ENCODE peak calls at places on chromosome 7, in seven cellular contexts. T, Y, X, N, H, B and E are unnamed samples.

GRCh38 chr7:153110606-153111005 is 351.1 kb downstream of the ACTR3B start:
- DNase-seq in B (no peak), N (no peak), T (no peak), Y (no peak), H (no peak), X (no peak), E (no peak)

GRCh38 chr7:88859288-88859687 is 63.8 kb upstream of the TEX47 start:
- DNase-seq in H (no peak), X (no peak), Y (no peak), T (no peak), N (no peak), B (no peak), E (no peak)

GRCh38 chr7:85185355-85186082 is 1.3 kb downstream of the SEMA3D start:
- DNase-seq in Y (no peak), H (peak), N (no peak), X (no peak), T (no peak), B (peak), E (peak)

GRCh38 chr7:38000272-38000671 is 79.8 kb downstream of the EPDR1 start:
- DNase-seq in X (no peak), B (no peak), N (no peak), Y (no peak), H (no peak), T (no peak), E (no peak)

GRCh38 chr7:149799397-149800168 is 26.2 kb upstream of the ZNF467 start:
- DNase-seq in Y (peak), N (no peak), H (peak), B (peak), X (no peak), T (peak), E (peak)

GRCh38 chr7:98613601-98614425 is 3.3 kb upstream of the NPTX2 start:
- DNase-seq in X (no peak), T (no peak), B (no peak), H (no peak), Y (no peak), N (no peak), E (peak)

GRCh38 chr7:39306028-39306570 is 260.1 kb upstream of the YAE1 start:
- DNase-seq in N (no peak), H (no peak), T (no peak), Y (no peak), X (no peak), B (no peak), E (no peak)

GRCh38 chr7:637826-638225 is 88.7 kb upstream of the DNAAF5 start:
- DNase-seq in H (no peak), B (no peak), T (no peak), N (no peak), X (no peak), Y (no peak), E (no peak)

GRCh38 chr7:41292457-41292856 is 410.4 kb downstream of the INHBA start:
- DNase-seq in N (no peak), Y (no peak), T (no peak), B (no peak), X (no peak), H (no peak), E (peak)

GRCh38 chr7:133993547-133993946 is 133.6 kb upstream of the LRGUK start:
- DNase-seq in H (no peak), B (no peak), N (no peak), Y (no peak), X (no peak), T (no peak), E (no peak)

GRCh38 chr7:56287429-56288138 is 171.4 kb upstream of the NUPR2 start:
- DNase-seq in N (no peak), H (peak), B (no peak), Y (no peak), T (no peak), X (no peak), E (peak)

GRCh38 chr7:81769891-81770818 is at the start of gene HGF:
- DNase-seq in X (no peak), Y (no peak), B (no peak), H (peak), T (no peak), N (no peak), E (peak)

GRCh38 chr7:76077435-76077834 is 29.5 kb downstream of the MDH2 start:
- DNase-seq in X (no peak), Y (no peak), B (no peak), T (no peak), N (no peak), H (no peak), E (no peak)

GRCh38 chr7:81234896-81235295 is 316.0 kb upstream of the SEMA3C start:
- DNase-seq in X (no peak), H (no peak), Y (no peak), T (no peak), B (no peak), N (no peak), E (no peak)

DNA sequence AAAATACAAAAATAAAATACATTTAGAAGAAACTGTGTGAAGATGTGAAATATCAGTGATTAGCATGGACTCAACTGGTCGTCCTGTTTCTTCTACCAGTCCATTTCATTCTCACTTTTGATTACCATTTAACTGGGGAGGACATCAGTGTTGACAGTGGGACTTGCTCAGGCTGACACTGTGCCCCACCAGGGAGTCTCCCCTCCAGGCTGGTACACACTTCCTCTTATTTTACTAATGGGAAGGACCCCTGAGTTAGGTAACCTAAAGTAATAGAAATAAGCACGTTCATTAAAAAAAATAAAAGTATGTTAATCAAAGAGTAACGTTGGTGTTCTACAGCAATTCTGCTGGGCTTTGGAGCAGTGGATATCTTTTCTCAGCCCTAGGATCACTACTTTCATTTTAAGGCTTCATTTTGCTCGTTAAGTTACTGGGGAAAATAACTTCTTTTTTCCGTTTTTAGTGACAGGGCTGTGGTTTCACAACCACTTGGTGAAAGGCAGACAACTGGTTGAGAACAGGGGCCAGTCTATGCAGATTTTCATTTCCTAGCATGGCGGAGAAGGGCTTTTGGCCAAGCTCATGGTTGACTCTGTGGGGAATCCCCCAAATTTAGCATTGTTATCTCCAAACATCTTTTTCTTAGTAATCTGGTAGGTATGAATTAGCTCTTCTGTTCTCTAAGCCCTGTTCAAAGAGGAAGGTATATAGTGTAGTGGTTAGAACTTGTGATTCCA is 2.1 kb downstream of the SNX10 start:
- DNase-seq in X (no peak), B (no peak), T (no peak), N (peak), Y (no peak), H (no peak), E (no peak)
- TF ChIP-seq JUND in X (no peak), B (no peak), T (no peak), N (no peak), Y (no peak), H (no peak), E (no peak)

DNA sequence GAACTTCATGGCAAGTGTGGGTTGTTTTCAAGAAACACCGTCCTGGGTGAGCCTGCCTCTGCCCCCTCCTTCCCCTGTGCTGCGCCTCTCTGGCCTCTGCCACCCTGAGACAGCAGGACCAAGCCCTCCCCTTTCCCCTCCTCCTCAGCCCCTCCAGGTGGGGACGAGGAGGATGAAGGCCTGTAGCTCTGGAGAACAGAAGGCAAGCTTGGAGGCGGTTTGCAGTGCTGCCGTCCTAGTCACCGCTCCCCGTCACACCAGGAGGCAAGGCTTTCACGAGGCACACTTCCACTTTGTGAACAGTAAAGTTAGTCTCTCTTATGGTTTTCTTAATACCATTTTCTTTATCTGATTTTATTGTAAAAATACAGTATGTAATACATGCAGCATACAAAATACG is 8.8 kb upstream of the VIPR2 start:
- DNase-seq in H (no peak), B (no peak), Y (no peak), T (no peak), X (no peak), N (no peak), E (no peak)
- TF ChIP-seq JUND in H (no peak), B (no peak), Y (no peak), T (no peak), X (no peak), N (no peak), E (no peak)

GRCh38 chr7:48962821-48963505 is 38.6 kb downstream of the CDC14C start:
- DNase-seq in B (no peak), N (no peak), X (no peak), T (no peak), Y (no peak), H (no peak), E (no peak)

DNA sequence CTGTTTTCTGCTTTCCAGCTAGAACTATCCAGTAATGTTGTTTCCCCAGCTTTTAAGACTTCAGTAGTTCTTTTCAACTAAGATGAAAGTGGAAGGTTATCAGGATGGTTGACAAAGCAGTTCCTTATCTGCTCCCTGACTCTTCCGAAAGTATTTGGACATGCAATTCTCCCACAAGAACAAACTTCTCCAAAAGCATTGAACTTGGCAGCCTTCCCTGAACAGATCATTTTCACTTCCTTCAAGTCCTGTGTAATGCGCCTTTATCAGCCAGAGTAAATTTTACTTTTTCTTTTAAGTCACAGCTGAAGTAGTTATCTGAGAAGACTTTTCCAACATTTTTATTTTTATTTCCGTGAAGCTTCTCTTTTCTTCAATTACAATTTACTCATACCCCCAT is 39.7 kb downstream of the CDC14C start:
- DNase-seq in B (no peak), N (no peak), Y (no peak), X (no peak), H (no peak), T (no peak), E (no peak)
- TF ChIP-seq JUND in B (no peak), N (no peak), Y (no peak), X (no peak), H (no peak), T (no peak), E (no peak)

GRCh38 chr7:112058654-112059053 is 147.5 kb downstream of the DOCK4 start:
- DNase-seq in N (no peak), T (no peak), B (no peak), Y (no peak), H (no peak), X (no peak), E (no peak)

GRCh38 chr7:112052993-112053392 is 153.2 kb downstream of the DOCK4 start:
- DNase-seq in N (no peak), T (no peak), Y (peak), B (no peak), X (no peak), H (no peak), E (no peak)

GRCh38 chr7:112059675-112060074 is 146.5 kb downstream of the DOCK4 start:
- DNase-seq in X (no peak), B (no peak), T (no peak), Y (no peak), N (no peak), H (no peak), E (no peak)

GRCh38 chr7:112053405-112054069 is 152.7 kb downstream of the DOCK4 start:
- DNase-seq in T (no peak), X (no peak), H (no peak), B (no peak), Y (no peak), N (no peak), E (no peak)

DNA sequence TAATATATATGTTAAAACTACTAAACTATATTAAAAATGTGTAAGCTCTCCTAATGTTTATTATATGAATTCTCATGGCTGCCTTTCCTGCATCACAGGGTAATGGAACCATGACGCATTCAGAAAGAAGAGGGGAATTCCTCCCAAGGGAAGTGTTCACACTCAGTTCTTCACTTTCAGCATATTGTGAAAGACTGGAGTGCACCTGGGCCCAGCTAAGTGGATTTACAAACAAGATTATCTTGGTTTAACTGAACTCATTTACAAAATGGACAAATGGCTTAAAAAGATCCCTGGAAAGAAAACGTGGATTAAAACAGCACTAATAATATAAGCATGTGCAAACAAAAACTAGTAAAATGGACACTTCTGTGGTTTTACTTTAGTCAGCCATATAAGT is 149.8 kb downstream of the DOCK4 start:
- DNase-seq in X (no peak), N (peak), B (no peak), T (no peak), Y (no peak), H (no peak), E (no peak)
- TF ChIP-seq JUND in X (no peak), N (no peak), B (no peak), T (no peak), Y (no peak), H (no peak), E (no peak)

GRCh38 chr7:32072397-32072796 is 2.2 kb upstream of the PDE1C start:
- DNase-seq in Y (no peak), X (no peak), B (no peak), N (no peak), H (no peak), T (no peak), E (no peak)
- TF ChIP-seq JUND in Y (no peak), X (no peak), B (no peak), N (no peak), H (no peak), T (no peak), E (no peak)

DNA sequence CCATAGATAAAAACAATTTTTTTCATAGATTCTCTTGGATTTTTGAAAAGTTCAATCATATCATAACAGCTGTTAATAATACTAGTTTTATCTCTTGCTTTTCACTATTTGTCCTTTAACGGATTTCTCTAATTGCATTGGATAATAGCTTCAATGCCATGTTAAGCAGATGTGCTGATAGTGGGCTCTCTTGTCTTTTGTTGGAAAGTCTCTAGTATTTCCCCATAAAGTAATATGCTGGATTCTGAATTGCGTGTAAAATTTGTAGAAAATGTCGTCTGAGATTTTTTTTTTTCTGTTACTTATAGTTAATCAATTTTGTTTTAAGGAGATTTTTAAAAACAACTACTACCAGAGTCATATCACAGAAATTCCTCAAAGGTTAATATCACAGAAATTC is 53.3 kb downstream of the TFPI2 start:
- DNase-seq in B (no peak), H (peak), N (no peak), X (no peak), T (no peak), Y (no peak), E (no peak)
- TF ChIP-seq JUND in B (no peak), H (no peak), N (no peak), X (no peak), T (no peak), Y (no peak), E (no peak)

DNA sequence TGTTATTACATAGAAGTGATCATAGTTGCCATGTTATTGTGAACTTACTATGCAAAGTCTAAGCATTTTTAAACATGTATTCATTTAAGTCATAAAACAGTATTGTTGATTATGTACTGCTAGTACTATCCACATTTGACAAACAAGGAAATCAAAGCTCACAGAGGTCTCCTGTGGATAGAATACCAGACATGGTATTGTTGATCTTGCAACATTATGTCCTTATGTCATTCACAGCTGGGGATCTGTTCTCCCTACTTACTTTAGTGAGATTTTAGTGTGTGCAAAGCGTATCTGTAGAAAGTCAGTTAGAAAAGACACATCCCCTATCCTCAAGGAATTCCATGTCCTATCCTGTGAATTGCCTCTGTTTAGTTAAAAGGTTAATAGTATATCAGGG is 106.1 kb downstream of the SND1 start:
- DNase-seq in Y (no peak), H (no peak), T (no peak), X (no peak), B (no peak), N (no peak), E (no peak)
- TF ChIP-seq JUND in Y (no peak), H (no peak), T (no peak), X (no peak), B (no peak), N (no peak), E (no peak)